ENCODE peak calls at places on chromosomes 4 and X, in six cellular contexts. S, W, I, F, C and B are unnamed samples.
A peak's percentile ranks its signal among the peaks of the same experiment; 100 is the strongest.

GRCh38 chrX:18970465-18970864 is 13.4 kb downstream of the PHKA2 start:
- DNase-seq in W (no peak), F (no peak), S (no peak), I (no peak), C (no peak), B (no peak)

GRCh38 chr4:61301285-61301684 is 101.2 kb downstream of the ADGRL3 start:
- DNase-seq in S (no peak), C (no peak), F (no peak), W (no peak), I (no peak), B (no peak)

GRCh38 chr4:94131212-94131611 is 76.5 kb upstream of the SMARCAD1 start:
- DNase-seq in W (peak; percentile 64), F (no peak), C (no peak), I (no peak), S (no peak), B (no peak)

GRCh38 chr4:139416073-139416673 is 37.7 kb upstream of the RAB33B start:
- DNase-seq in W (peak; percentile 34), S (peak; percentile 34), C (no peak), I (no peak), F (no peak), B (peak; percentile 25)

GRCh38 chr4:184310881-184311709 is 93.4 kb upstream of the ENPP6 start:
- DNase-seq in S (no peak), C (peak; percentile 46), W (no peak), I (peak; percentile 14), F (no peak), B (no peak)

GRCh38 chr4:10296730-10297129 is 160.5 kb downstream of the ZNF518B start:
- DNase-seq in I (no peak), F (peak; percentile 53), C (peak; percentile 9), W (no peak), S (no peak), B (no peak)

GRCh38 chr4:7384929-7385890 is 49.5 kb downstream of the PSAPL1 start:
- DNase-seq in W (no peak), I (peak; percentile 19), C (no peak), S (no peak), F (peak; percentile 31), B (no peak)

GRCh38 chr4:7352486-7352885 is 82.2 kb downstream of the PSAPL1 start:
- DNase-seq in W (no peak), I (no peak), F (no peak), S (no peak), C (no peak), B (no peak)

GRCh38 chr4:168524006-168524405 is 27.2 kb downstream of the PALLD start:
- DNase-seq in C (no peak), F (no peak), I (no peak), S (no peak), W (peak; percentile 73), B (peak; percentile 16)

GRCh38 chr4:165293061-165293460 is 34.4 kb upstream of the MSMO1 start:
- DNase-seq in S (no peak), C (no peak), F (no peak), I (no peak), W (no peak), B (no peak)

GRCh38 chrX:68693481-68694410 is 46.3 kb downstream of the STARD8 start:
- DNase-seq in S (no peak), I (peak; percentile 90), C (peak; percentile 88), F (peak; percentile 93), W (peak; percentile 29), B (peak; percentile 5)

GRCh38 chrX:31166416-31166815 is 94.6 kb upstream of the FTHL17 start:
- DNase-seq in S (no peak), W (no peak), C (no peak), F (no peak), I (no peak), B (no peak)

GRCh38 chr4:188127157-188127874 is 11.9 kb upstream of the TRIML1 start:
- DNase-seq in W (peak; percentile 63), I (no peak), F (no peak), C (no peak), S (peak; percentile 86), B (peak; percentile 79)

GRCh38 chrX:53133400-53133799 is 39.5 kb downstream of the KANTR start:
- DNase-seq in C (no peak), I (no peak), S (no peak), W (no peak), F (no peak), B (peak; percentile 27)

GRCh38 chrX:3046253-3046909 is 5.1 kb downstream of the ARSF start:
- DNase-seq in S (no peak), I (no peak), C (no peak), F (peak; percentile 16), W (no peak), B (no peak)

GRCh38 chr4:185774815-185775684 is 36.9 kb downstream of the SORBS2 start:
- DNase-seq in C (peak; percentile 45), S (no peak), I (no peak), F (no peak), W (peak; percentile 66), B (no peak)

DNA sequence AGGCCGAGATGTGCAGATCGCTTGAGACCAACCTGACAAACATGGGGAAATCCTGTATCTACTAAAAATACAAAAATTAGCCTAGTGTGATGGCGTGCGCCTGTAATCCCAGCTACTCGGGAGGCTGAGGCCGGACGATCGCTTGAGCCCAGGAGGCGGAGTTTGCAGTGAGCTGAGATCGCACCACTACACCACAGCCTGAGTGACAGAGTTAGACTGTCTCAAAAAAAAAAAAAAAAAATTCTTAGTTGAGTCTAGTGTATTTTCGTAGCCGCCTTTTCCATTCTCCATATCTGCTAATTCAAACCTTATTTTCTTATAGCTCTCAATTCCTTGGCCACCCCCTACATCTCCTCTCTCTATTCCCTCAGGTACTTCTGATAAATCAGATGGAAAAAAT is 978 bp downstream of the POLR2B start:
- DNase-seq in S (no peak), I (peak; percentile 32), C (no peak), W (peak; percentile 33), F (peak; percentile 68), B (no peak)
- H3K27ac ChIP-seq in S (peak overlapping the region; percentile 18), I (no peak overlapping the region), C (peak overlapping the region; percentile 93), W (no peak overlapping the region), F (no peak overlapping the region), B (peak overlapping the region; percentile 96)

DNA sequence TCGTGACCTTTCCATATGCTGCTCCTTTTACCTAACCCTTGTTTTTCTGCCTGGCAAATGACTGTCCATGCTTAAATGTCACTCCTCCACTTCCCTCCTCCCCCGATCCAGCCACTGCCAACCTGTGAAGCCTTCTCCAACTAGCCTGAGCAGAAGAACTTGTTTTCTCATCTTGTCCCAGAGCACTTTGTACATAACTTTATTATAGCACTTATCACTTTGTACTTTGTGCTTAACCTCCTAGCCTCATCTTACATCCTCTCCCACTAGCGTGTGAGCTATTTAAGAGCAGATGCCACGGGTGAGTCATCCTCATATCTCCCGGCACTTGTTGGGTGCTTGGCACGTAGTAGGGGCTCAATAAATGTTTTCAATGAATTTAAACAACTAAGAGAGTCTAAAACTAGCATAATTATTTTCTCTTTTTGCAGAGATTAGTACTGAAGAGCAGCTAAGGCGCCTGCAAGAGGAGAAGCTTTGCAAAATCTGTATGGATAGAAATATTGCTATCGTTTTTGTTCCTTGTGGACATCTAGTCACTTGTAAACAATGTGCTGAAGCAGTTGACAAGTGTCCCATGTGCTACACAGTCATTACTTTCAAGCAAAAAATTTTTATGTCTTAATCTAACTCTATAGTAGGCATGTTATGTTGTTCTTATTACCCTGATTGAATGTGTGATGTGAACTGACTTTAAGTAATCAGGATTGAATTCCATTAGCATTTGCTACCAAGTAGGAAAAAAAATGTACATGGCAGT is 46.9 kb downstream of the XIAP start:
- DNase-seq in F (no peak), I (no peak), W (no peak), S (no peak), C (no peak), B (no peak)
- TF ChIP-seq CTCF in F (no peak), I (no peak), W (no peak), S (no peak), C (no peak), B (no peak)

DNA sequence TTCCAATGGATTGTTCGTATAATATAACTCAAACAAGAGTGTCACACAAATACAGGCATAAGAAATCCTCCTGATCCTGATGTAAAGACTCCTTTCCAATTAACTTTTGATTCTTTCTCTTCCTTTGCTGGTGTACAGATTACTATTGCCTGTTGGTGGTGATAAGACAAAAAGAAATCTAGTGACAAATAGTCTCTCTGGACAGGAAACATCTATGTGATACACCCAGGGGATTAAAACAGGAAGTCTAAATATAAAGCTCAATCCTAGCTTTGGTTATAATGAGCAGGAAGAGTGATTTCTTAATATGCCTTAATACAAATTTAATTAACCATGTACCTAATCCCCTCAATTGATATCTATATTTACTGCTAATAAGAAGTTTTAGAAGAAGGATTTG is 45.1 kb downstream of the ARHGEF6 start:
- DNase-seq in C (no peak), W (no peak), S (no peak), F (no peak), I (no peak), B (no peak)
- H3K27ac ChIP-seq in C (peak overlapping the region; percentile 50), W (no peak overlapping the region), S (no peak overlapping the region), F (no peak overlapping the region), I (no peak overlapping the region), B (no peak overlapping the region)

GRCh38 chr4:147839200-147839599 is 107.3 kb downstream of the ARHGAP10 start:
- DNase-seq in F (no peak), C (no peak), S (no peak), I (no peak), W (no peak), B (no peak)
- TF ChIP-seq CTCF in F (no peak), C (no peak), S (no peak), I (no peak), W (no peak), B (no peak)

GRCh38 chr4:112145326-112145819 is at the start of gene FAM241A:
- DNase-seq in F (peak; percentile 96), C (peak; percentile 92), W (peak; percentile 75), S (peak; percentile 54), I (peak; percentile 89), B (peak; percentile 96)
- H3K27ac ChIP-seq in F (no peak within 1 kb of the TSS), C (peak within 1 kb of the TSS; percentile 88), W (peak within 1 kb of the TSS; percentile 43), S (peak within 1 kb of the TSS; percentile 68), I (no peak within 1 kb of the TSS), B (peak within 1 kb of the TSS; percentile 83)

GRCh38 chr4:144465546-144465945 is 180.4 kb upstream of the HHIP start:
- DNase-seq in I (no peak), F (no peak), W (no peak), S (no peak), C (no peak), B (no peak)

GRCh38 chr4:144463896-144464295 is 182.1 kb upstream of the HHIP start:
- DNase-seq in F (no peak), W (no peak), C (no peak), I (no peak), S (no peak), B (no peak)

GRCh38 chr4:144456196-144456595 is 189.8 kb upstream of the HHIP start:
- DNase-seq in W (no peak), C (no peak), S (no peak), I (no peak), F (no peak), B (no peak)

GRCh38 chr4:144463236-144463635 is 182.7 kb upstream of the HHIP start:
- DNase-seq in F (no peak), C (no peak), I (no peak), W (no peak), S (no peak), B (no peak)

DNA sequence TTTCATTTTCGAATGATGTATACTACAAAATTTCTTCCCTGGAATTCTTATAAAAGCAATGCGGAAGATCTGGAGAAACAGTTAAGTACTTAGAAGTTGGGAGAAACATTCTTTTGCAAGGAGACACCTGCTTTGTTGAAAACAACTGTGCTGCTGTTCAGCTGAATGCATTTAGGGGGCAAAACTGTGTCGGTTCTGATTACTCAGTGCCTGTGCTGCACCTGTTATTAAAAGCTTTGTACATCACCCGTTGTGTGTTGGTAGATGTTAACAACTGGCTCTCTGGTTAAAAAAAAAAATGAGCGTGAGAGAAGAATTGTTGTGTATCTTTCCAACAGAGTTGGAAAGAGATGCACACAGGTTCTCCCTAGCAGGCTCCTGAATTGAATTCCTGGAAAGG is 184.1 kb upstream of the HHIP start:
- DNase-seq in S (no peak), F (no peak), I (no peak), W (no peak), C (no peak), B (no peak)
- TF ChIP-seq CTCF in S (no peak), F (no peak), I (no peak), W (no peak), C (no peak), B (no peak)